ENCODE peak calls at places on chromosomes 4 and X, in four cellular contexts. J, T, D and L are unnamed samples.

GRCh38 chr4:14023036-14023435 is 395.5 kb upstream of the BOD1L1 start:
- DNase-seq in D (peak; percentile 10), J (no peak), T (no peak), L (no peak)

GRCh38 chr4:53914313-53915016 is 149.9 kb downstream of the CHIC2 start:
- DNase-seq in J (peak; percentile 52), D (peak; percentile 97), T (no peak), L (no peak)

GRCh38 chrX:153032397-153033118 is 23.7 kb upstream of the PNMA3 start:
- DNase-seq in T (peak; percentile 72), J (peak; percentile 74), D (peak; percentile 51), L (peak; percentile 71)

GRCh38 chrX:3312109-3312508 is 34.3 kb downstream of the MXRA5 start:
- DNase-seq in D (no peak), T (no peak), J (no peak), L (no peak)

GRCh38 chr4:2393353-2394270 is 24.8 kb downstream of the ZFYVE28 start:
- DNase-seq in J (no peak), T (peak; percentile 43), D (peak; percentile 20), L (no peak)

GRCh38 chrX:133910539-133910938 is 74.9 kb downstream of the GPC3 start:
- DNase-seq in J (no peak), D (no peak), T (no peak), L (no peak)

GRCh38 chr4:18075823-18076433 is 54.4 kb upstream of the LCORL start:
- DNase-seq in J (no peak), D (no peak), T (no peak), L (no peak)

GRCh38 chrX:109936114-109936513 is 66.8 kb upstream of the TMEM164 start:
- DNase-seq in T (no peak), D (no peak), J (no peak), L (no peak)

GRCh38 chr4:86452323-86452995 is 92.6 kb upstream of the MAPK10 start:
- DNase-seq in T (no peak), J (no peak), D (no peak), L (no peak)

GRCh38 chrX:148700021-148700420 is 199.6 kb downstream of the AFF2 start:
- DNase-seq in J (no peak), T (no peak), D (no peak), L (no peak)

GRCh38 chr4:184653650-184654049 is 4.1 kb downstream of the PRIMPOL start:
- DNase-seq in D (no peak), J (no peak), T (no peak), L (no peak)

GRCh38 chr4:122842984-122843531 is 16.4 kb downstream of the FGF2 start:
- DNase-seq in J (no peak), D (peak; percentile 57), T (no peak), L (no peak)

GRCh38 chrX:103254921-103255455 is at the start of gene TCEAL8:
- DNase-seq in J (peak; percentile 76), T (peak; percentile 80), D (peak; percentile 84), L (peak; percentile 61)

GRCh38 chr4:126738926-126739325 is 893.8 kb upstream of the INTU start:
- DNase-seq in D (no peak), T (no peak), J (no peak), L (no peak)

GRCh38 chrX:79413009-79413408 is 45.9 kb upstream of the ITM2A start:
- DNase-seq in T (no peak), D (no peak), J (no peak), L (no peak)

GRCh38 chr4:127604949-127605709 is 27.6 kb upstream of the INTU start:
- DNase-seq in T (no peak), J (no peak), D (peak; percentile 39), L (no peak)

GRCh38 chr4:3851211-3851610 is 85.0 kb downstream of the ADRA2C start:
- DNase-seq in J (no peak), D (no peak), T (no peak), L (no peak)

GRCh38 chr4:2417196-2417764 is 1.2 kb downstream of the ZFYVE28 start:
- DNase-seq in D (peak; percentile 35), J (no peak), T (no peak), L (no peak)

GRCh38 chrX:39532761-39533160 is 565.0 kb downstream of the BCOR start:
- DNase-seq in J (no peak), D (no peak), T (no peak), L (no peak)

GRCh38 chr4:154049457-154050181 is 260.7 kb upstream of the SFRP2 start:
- DNase-seq in D (peak; percentile 56), J (no peak), T (no peak), L (no peak)

GRCh38 chr4:1783970-1784369 is 9.1 kb upstream of the FGFR3 start:
- DNase-seq in T (no peak), J (no peak), D (no peak), L (no peak)

GRCh38 chr4:6446538-6447451 is 25.6 kb downstream of the PPP2R2C start:
- DNase-seq in D (no peak), J (no peak), T (no peak), L (no peak)

GRCh38 chr4:176306837-176307590 is 12.8 kb upstream of the SPCS3 start:
- DNase-seq in D (no peak), T (no peak), J (no peak), L (no peak)

GRCh38 chr4:38281416-38282071 is 321.3 kb downstream of the PTTG2 start:
- DNase-seq in T (no peak), J (no peak), D (peak; percentile 24), L (no peak)

GRCh38 chrX:42491145-42491907 is 286.6 kb downstream of the PPP1R2C start:
- DNase-seq in D (no peak), J (no peak), T (no peak), L (no peak)

GRCh38 chrX:2176733-2177132 is 324.0 kb downstream of the DHRSX start:
- DNase-seq in J (no peak), D (no peak), T (no peak), L (no peak)

GRCh38 chr4:25080571-25080970 is 49.8 kb upstream of the LGI2 start:
- DNase-seq in J (no peak), D (no peak), T (no peak), L (no peak)

GRCh38 chr4:30610361-30610760 is 109.8 kb upstream of the PCDH7 start:
- DNase-seq in D (no peak), T (no peak), J (no peak), L (no peak)

GRCh38 chr4:61173799-61174198 is 26.3 kb upstream of the ADGRL3 start:
- DNase-seq in D (peak; percentile 24), T (no peak), J (no peak), L (no peak)

GRCh38 chr4:72215198-72215597 is 183.4 kb downstream of the NPFFR2 start:
- DNase-seq in T (no peak), J (no peak), D (no peak), L (no peak)

DNA sequence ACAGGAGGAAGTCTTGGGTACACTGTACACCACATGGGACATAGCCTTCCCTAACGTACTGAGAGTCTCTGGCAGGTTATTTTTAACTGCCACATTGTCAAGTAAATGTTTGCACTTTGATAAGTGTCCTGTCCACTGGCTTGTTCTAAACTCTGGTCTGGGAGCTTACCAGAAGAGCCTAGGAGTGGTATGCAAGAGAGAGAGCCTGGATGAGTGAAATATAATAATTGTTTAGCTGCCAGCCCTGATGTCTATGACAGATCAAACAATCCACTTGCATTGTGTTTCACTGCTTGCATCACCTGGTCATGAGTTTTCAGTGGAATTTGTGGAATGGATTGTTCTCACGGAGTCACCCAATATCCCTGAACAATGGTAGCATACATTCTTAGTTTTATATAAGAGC is 91.6 kb downstream of the SHROOM3 start:
- DNase-seq in J (peak; percentile 49), T (no peak), D (no peak), L (no peak)
- H3K27ac ChIP-seq in J (no peak overlapping the region), T (no peak overlapping the region), D (no peak overlapping the region), L (no peak overlapping the region)

DNA sequence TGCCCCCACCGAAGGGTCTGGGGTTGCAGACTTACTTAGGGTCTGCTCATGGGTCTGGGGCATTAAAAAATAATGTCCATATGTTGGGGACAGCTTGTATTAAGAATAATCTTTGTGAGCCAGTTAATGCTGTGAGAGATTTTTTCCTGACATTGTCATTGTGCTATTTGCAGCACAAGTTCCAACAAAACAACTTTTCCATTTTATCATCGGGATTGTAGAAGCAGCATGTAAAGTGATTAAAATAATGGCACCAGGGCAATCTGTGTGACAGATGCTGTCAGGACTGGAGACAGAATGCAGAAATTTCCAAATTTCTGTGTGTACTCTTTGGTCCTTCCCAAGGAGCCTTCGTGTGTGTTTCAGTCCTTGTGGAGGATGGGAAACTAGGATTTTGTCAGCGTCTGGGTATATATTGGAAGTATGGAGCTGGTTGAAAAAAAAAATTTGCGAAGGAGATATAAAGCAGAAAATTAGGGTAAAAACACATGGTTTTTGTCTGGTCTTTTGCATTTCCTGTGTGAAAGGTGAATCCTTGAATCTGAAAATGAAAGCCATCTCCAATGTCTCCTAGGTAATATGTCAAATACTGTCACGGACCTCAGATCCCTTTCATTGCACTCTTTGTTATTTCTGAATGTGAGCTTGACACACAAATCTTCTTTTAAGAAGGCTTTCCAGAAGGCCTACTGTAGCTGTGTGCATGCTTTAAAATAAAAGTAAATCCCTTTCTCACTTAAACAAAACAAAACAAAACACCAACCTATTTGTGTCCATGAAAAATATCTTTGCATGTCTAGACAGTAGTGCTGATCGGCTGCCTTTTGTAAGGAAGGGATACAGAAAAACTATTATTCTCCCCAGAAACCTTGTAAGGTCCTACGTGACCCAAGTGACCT is 101.3 kb upstream of the LIMCH1 start:
- DNase-seq in D (no peak), T (no peak), J (no peak), L (no peak)
- H3K27ac ChIP-seq in D (no peak overlapping the region), T (no peak overlapping the region), J (peak overlapping the region; percentile 48), L (no peak overlapping the region)

DNA sequence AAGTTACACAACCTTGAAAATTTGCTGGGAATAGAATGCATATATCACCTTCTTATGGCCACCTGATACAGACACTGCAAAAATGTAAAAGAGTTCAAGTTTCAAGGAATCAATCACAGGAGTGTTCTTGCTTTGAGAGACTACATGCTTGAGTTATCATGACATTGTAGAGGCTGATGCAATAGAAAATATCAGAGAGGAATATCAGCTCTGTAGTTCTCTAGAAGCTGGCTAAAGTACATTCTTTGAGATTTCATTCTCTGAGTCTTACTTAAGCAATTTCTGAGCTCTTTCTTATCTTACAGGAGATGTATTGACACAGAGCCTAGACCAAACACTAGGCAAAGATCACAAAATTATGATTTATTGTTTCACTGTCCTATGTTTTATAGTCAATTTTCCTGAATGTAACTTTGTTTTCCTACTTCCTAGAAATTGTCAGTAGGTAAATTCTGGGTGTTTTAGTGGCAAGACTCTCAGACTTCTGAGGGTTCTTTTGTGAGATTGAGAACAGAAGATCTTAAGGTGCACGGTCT is 152.1 kb upstream of the HPGD start:
- DNase-seq in T (no peak), D (peak; percentile 10), J (no peak), L (no peak)
- H3K27ac ChIP-seq in T (no peak overlapping the region), D (no peak overlapping the region), J (no peak overlapping the region), L (no peak overlapping the region)

GRCh38 chr4:186483656-186484055 is 71.7 kb downstream of the MTNR1A start:
- DNase-seq in D (no peak), T (no peak), J (no peak), L (no peak)
- H3K27ac ChIP-seq in D (no peak overlapping the region), T (no peak overlapping the region), J (no peak overlapping the region), L (no peak overlapping the region)

DNA sequence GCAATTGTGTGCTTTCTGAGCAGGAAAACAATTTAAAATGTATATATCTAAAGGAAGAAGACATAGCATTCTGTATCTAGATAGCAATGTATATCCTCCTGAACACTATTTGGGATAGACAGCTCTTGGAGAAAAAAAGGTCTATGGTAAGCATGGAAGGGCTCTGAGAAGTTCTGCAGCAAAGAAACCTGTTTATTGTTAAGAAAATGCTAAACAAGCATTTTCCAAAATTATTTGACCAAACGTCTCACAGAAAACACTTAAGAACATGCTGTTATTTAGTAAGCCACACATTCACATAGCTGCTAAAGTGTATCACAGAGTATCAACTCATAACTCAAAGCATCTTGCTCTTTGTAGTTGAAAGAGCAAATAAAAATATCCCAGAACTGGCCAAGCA is 67.9 kb downstream of the SH3RF1 start:
- DNase-seq in T (no peak), D (no peak), J (no peak), L (no peak)
- H3K27ac ChIP-seq in T (no peak overlapping the region), D (peak overlapping the region; percentile 43), J (no peak overlapping the region), L (no peak overlapping the region)

GRCh38 chrX:128781506-128781905 is 729.3 kb upstream of the ACTRT1 start:
- DNase-seq in T (no peak), J (no peak), D (peak; percentile 6), L (no peak)
- H3K27ac ChIP-seq in T (no peak overlapping the region), J (no peak overlapping the region), D (no peak overlapping the region), L (no peak overlapping the region)